ENCODE peak calls at places on chromosomes 7 and 10, in eight cellular contexts. One of them, this sample, is unnamed.

GRCh38 chr7:20283997-20284396 is 46.7 kb upstream of the ITGB8 start:
- DNase-seq in astrocyte: no peak
- DNase-seq in DND-41: no peak
- DNase-seq in ovary: no peak
- DNase-seq in tibial artery: no peak
- DNase-seq in body of pancreas: no peak
- DNase-seq in Panc1: no peak
- DNase-seq in IMR-90: no peak
- DNase-seq in this sample: no peak

GRCh38 chr7:149245244-149245643 is 5.8 kb downstream of the ZNF212 start:
- DNase-seq in astrocyte: no peak
- DNase-seq in DND-41: no peak
- DNase-seq in ovary: no peak
- DNase-seq in tibial artery: no peak
- DNase-seq in body of pancreas: no peak
- DNase-seq in Panc1: no peak
- DNase-seq in IMR-90: peak; percentile 62
- DNase-seq in this sample: no peak

GRCh38 chr10:93026072-93026471 is 34.5 kb upstream of the CYP26C1 start:
- DNase-seq in astrocyte: no peak
- DNase-seq in DND-41: no peak
- DNase-seq in ovary: no peak
- DNase-seq in tibial artery: no peak
- DNase-seq in body of pancreas: no peak
- DNase-seq in Panc1: no peak
- DNase-seq in IMR-90: peak; percentile 22
- DNase-seq in this sample: no peak

GRCh38 chr7:150317748-150318444 is 5.3 kb upstream of the LRRC61 start:
- DNase-seq in astrocyte: peak; percentile 98
- DNase-seq in DND-41: no peak
- DNase-seq in ovary: no peak
- DNase-seq in tibial artery: no peak
- DNase-seq in body of pancreas: no peak
- DNase-seq in Panc1: no peak
- DNase-seq in IMR-90: peak; percentile 63
- DNase-seq in this sample: peak; percentile 25

GRCh38 chr7:44220046-44220720 is 19.4 kb downstream of the YKT6 start:
- DNase-seq in astrocyte: no peak
- DNase-seq in DND-41: no peak
- DNase-seq in ovary: peak; percentile 5
- DNase-seq in tibial artery: no peak
- DNase-seq in body of pancreas: peak; percentile 4
- DNase-seq in Panc1: no peak
- DNase-seq in IMR-90: no peak
- DNase-seq in this sample: no peak

GRCh38 chr10:72126184-72126871 is 38.0 kb upstream of the SPOCK2 start:
- DNase-seq in astrocyte: peak; percentile 36
- DNase-seq in DND-41: no peak
- DNase-seq in ovary: no peak
- DNase-seq in tibial artery: no peak
- DNase-seq in body of pancreas: no peak
- DNase-seq in Panc1: no peak
- DNase-seq in IMR-90: peak; percentile 75
- DNase-seq in this sample: no peak

GRCh38 chr7:151429555-151430331 is 10.2 kb downstream of the CRYGN start:
- DNase-seq in astrocyte: no peak
- DNase-seq in DND-41: peak; percentile 89
- DNase-seq in ovary: no peak
- DNase-seq in tibial artery: no peak
- DNase-seq in body of pancreas: peak; percentile 62
- DNase-seq in Panc1: no peak
- DNase-seq in IMR-90: peak; percentile 7
- DNase-seq in this sample: no peak

GRCh38 chr7:100957832-100958421 is 8.6 kb downstream of the MUC3A start:
- DNase-seq in astrocyte: peak; percentile 23
- DNase-seq in DND-41: no peak
- DNase-seq in ovary: no peak
- DNase-seq in tibial artery: no peak
- DNase-seq in body of pancreas: no peak
- DNase-seq in Panc1: peak; percentile 32
- DNase-seq in IMR-90: peak; percentile 33
- DNase-seq in this sample: no peak

GRCh38 chr7:44959433-44959951 is 19.3 kb downstream of the MYO1G start:
- DNase-seq in astrocyte: no peak
- DNase-seq in DND-41: no peak
- DNase-seq in ovary: no peak
- DNase-seq in tibial artery: no peak
- DNase-seq in body of pancreas: no peak
- DNase-seq in Panc1: no peak
- DNase-seq in IMR-90: peak; percentile 40
- DNase-seq in this sample: no peak

GRCh38 chr10:77636967-77637473 is 588 bp downstream of the KCNMA1 start:
- DNase-seq in astrocyte: no peak
- DNase-seq in DND-41: no peak
- DNase-seq in ovary: no peak
- DNase-seq in tibial artery: no peak
- DNase-seq in body of pancreas: no peak
- DNase-seq in Panc1: no peak
- DNase-seq in IMR-90: no peak
- DNase-seq in this sample: no peak

GRCh38 chr10:120949511-120950102 is 98.4 kb downstream of the WDR11 start:
- DNase-seq in astrocyte: no peak
- DNase-seq in DND-41: no peak
- DNase-seq in ovary: no peak
- DNase-seq in tibial artery: no peak
- DNase-seq in body of pancreas: no peak
- DNase-seq in Panc1: no peak
- DNase-seq in IMR-90: no peak
- DNase-seq in this sample: no peak

GRCh38 chr7:116802784-116803183 is 59.6 kb upstream of the CAPZA2 start:
- DNase-seq in astrocyte: peak; percentile 66
- DNase-seq in DND-41: peak; percentile 23
- DNase-seq in ovary: no peak
- DNase-seq in tibial artery: no peak
- DNase-seq in body of pancreas: peak; percentile 62
- DNase-seq in Panc1: peak; percentile 51
- DNase-seq in IMR-90: peak; percentile 80
- DNase-seq in this sample: peak; percentile 55

GRCh38 chr10:63114031-63114814 is 18.9 kb upstream of the NRBF2 start:
- DNase-seq in astrocyte: peak; percentile 84
- DNase-seq in DND-41: no peak
- DNase-seq in ovary: peak; percentile 61
- DNase-seq in tibial artery: peak; percentile 81
- DNase-seq in body of pancreas: peak; percentile 61
- DNase-seq in Panc1: no peak
- DNase-seq in IMR-90: peak; percentile 88
- DNase-seq in this sample: peak; percentile 70

GRCh38 chr7:92645531-92646061 is 55.4 kb upstream of the FAM133B start:
- DNase-seq in astrocyte: peak; percentile 46
- DNase-seq in DND-41: peak; percentile 67
- DNase-seq in ovary: no peak
- DNase-seq in tibial artery: peak; percentile 21
- DNase-seq in body of pancreas: no peak
- DNase-seq in Panc1: no peak
- DNase-seq in IMR-90: peak; percentile 15
- DNase-seq in this sample: no peak

GRCh38 chr10:123995082-123995460 is 98.3 kb downstream of the CHST15 start:
- DNase-seq in astrocyte: no peak
- DNase-seq in DND-41: no peak
- DNase-seq in ovary: peak; percentile 58
- DNase-seq in tibial artery: no peak
- DNase-seq in body of pancreas: no peak
- DNase-seq in Panc1: peak; percentile 30
- DNase-seq in IMR-90: peak; percentile 2
- DNase-seq in this sample: peak; percentile 22

GRCh38 chr10:89115876-89116627 is 91.1 kb downstream of the CH25H start:
- DNase-seq in astrocyte: peak; percentile 69
- DNase-seq in DND-41: no peak
- DNase-seq in ovary: no peak
- DNase-seq in tibial artery: no peak
- DNase-seq in body of pancreas: no peak
- DNase-seq in Panc1: no peak
- DNase-seq in IMR-90: peak; percentile 58
- DNase-seq in this sample: no peak

GRCh38 chr7:55081854-55082603 is 63.2 kb downstream of the EGFR start:
- DNase-seq in astrocyte: no peak
- DNase-seq in DND-41: no peak
- DNase-seq in ovary: no peak
- DNase-seq in tibial artery: peak; percentile 59
- DNase-seq in body of pancreas: no peak
- DNase-seq in Panc1: no peak
- DNase-seq in IMR-90: peak; percentile 21
- DNase-seq in this sample: no peak

GRCh38 chr10:125024496-125025234 is 82.7 kb downstream of the ZRANB1 start:
- DNase-seq in astrocyte: no peak
- DNase-seq in DND-41: no peak
- DNase-seq in ovary: no peak
- DNase-seq in tibial artery: no peak
- DNase-seq in body of pancreas: no peak
- DNase-seq in Panc1: no peak
- DNase-seq in IMR-90: no peak
- DNase-seq in this sample: no peak

GRCh38 chr10:110447886-110448285 is 49.8 kb upstream of the DUSP5 start:
- DNase-seq in astrocyte: no peak
- DNase-seq in DND-41: no peak
- DNase-seq in ovary: no peak
- DNase-seq in tibial artery: no peak
- DNase-seq in body of pancreas: no peak
- DNase-seq in Panc1: no peak
- DNase-seq in IMR-90: no peak
- DNase-seq in this sample: no peak

GRCh38 chr10:115029452-115030375 is 63.5 kb upstream of the ATRNL1 start:
- DNase-seq in astrocyte: no peak
- DNase-seq in DND-41: no peak
- DNase-seq in ovary: no peak
- DNase-seq in tibial artery: no peak
- DNase-seq in body of pancreas: peak; percentile 38
- DNase-seq in Panc1: no peak
- DNase-seq in IMR-90: no peak
- DNase-seq in this sample: no peak

GRCh38 chr7:133873631-133874030 is 253.5 kb upstream of the LRGUK start:
- DNase-seq in astrocyte: peak; percentile 5
- DNase-seq in DND-41: no peak
- DNase-seq in ovary: no peak
- DNase-seq in tibial artery: no peak
- DNase-seq in body of pancreas: no peak
- DNase-seq in Panc1: no peak
- DNase-seq in IMR-90: peak; percentile 34
- DNase-seq in this sample: no peak

GRCh38 chr7:51263631-51264484 is 52.8 kb downstream of the COBL start:
- DNase-seq in astrocyte: no peak
- DNase-seq in DND-41: no peak
- DNase-seq in ovary: no peak
- DNase-seq in tibial artery: no peak
- DNase-seq in body of pancreas: peak; percentile 90
- DNase-seq in Panc1: no peak
- DNase-seq in IMR-90: no peak
- DNase-seq in this sample: no peak

DNA sequence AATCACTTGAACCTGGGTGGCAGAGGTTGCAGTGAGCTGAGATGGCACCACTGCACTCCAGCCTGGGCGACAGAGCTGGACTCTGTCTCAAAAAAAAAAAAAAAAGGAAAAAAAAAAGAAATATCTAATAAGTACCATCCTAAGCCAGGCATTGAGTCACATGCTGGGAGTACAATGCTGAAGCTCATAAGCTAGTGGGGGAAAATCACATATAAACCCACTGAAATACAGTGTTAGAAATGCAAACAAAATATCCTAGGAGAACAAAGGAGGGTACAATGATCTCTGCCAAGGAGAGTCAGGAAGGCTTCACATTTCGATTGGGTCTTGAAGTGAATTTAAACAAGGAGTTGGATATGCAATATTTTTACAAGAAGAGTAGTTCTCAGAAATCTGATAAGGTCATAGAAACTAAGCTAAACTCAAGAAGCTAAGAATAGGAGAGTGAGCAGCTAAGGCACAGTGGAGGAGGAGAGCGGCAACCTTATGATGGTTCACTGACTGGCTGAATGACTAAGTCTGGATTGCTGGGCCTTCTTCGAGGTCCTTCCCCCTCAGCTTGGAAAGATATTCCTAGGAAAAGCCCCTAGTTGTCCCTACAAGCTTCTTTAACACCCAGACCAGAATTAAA is 115.5 kb downstream of the PHTF2 start:
- DNase-seq in astrocyte: peak; percentile 15
- DNase-seq in DND-41: no peak
- DNase-seq in ovary: no peak
- DNase-seq in tibial artery: no peak
- DNase-seq in body of pancreas: no peak
- DNase-seq in Panc1: no peak
- DNase-seq in IMR-90: peak; percentile 66
- DNase-seq in this sample: no peak
- H3K4me3 ChIP-seq in astrocyte: no peak overlapping the region
- H3K4me3 ChIP-seq in DND-41: no peak overlapping the region
- H3K4me3 ChIP-seq in ovary: no peak overlapping the region
- H3K4me3 ChIP-seq in tibial artery: no peak overlapping the region
- H3K4me3 ChIP-seq in body of pancreas: no peak overlapping the region
- H3K4me3 ChIP-seq in Panc1: no peak overlapping the region
- H3K4me3 ChIP-seq in IMR-90: no peak overlapping the region
- H3K4me3 ChIP-seq in this sample: no peak overlapping the region

GRCh38 chr10:98173258-98173657 is 38.8 kb downstream of the R3HCC1L start:
- DNase-seq in astrocyte: no peak
- DNase-seq in DND-41: no peak
- DNase-seq in ovary: no peak
- DNase-seq in tibial artery: no peak
- DNase-seq in body of pancreas: no peak
- DNase-seq in Panc1: no peak
- DNase-seq in IMR-90: no peak
- DNase-seq in this sample: no peak
- H3K36me3 ChIP-seq in astrocyte: no peaks in the 10 kb centered on the region
- H3K36me3 ChIP-seq in DND-41: peaks cover 42% of the 10 kb centered on the region
- H3K36me3 ChIP-seq in ovary: no peaks in the 10 kb centered on the region
- H3K36me3 ChIP-seq in tibial artery: no peaks in the 10 kb centered on the region
- H3K36me3 ChIP-seq in body of pancreas: no peaks in the 10 kb centered on the region
- H3K36me3 ChIP-seq in Panc1: peaks cover 7% of the 10 kb centered on the region
- H3K36me3 ChIP-seq in IMR-90: peaks cover 5% of the 10 kb centered on the region
- H3K36me3 ChIP-seq in this sample: peaks cover 1% of the 10 kb centered on the region

GRCh38 chr7:22853674-22854157 is 31.1 kb upstream of the TOMM7 start:
- DNase-seq in astrocyte: no peak
- DNase-seq in DND-41: peak; percentile 74
- DNase-seq in ovary: no peak
- DNase-seq in tibial artery: peak; percentile 44
- DNase-seq in body of pancreas: no peak
- DNase-seq in Panc1: no peak
- DNase-seq in IMR-90: no peak
- DNase-seq in this sample: no peak
- TF ChIP-seq CTCF in astrocyte: no peak
- TF ChIP-seq CTCF in DND-41: peak; percentile 47
- TF ChIP-seq CTCF in ovary: no peak
- TF ChIP-seq CTCF in tibial artery: no peak
- TF ChIP-seq CTCF in body of pancreas: no peak
- TF ChIP-seq CTCF in Panc1: peak; percentile 100
- TF ChIP-seq CTCF in IMR-90: peak; percentile 54
- TF ChIP-seq CTCF in this sample: peak; percentile 33

DNA sequence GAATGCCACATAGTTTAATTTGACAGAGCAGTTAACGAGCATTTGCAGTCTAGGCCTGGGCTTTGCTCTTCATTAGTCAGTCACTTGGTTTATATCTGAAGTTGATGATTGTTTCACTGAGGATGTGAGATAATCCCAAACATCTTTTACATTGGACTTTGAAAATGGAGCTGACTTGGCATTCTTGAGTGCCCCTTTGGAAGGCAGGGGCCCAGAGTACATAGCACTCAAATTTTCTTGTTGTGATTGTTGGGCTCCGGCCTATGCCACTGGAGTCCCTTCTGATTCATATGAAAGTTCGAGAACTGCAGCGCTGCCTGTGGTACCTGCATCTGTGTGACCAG is 21.9 kb downstream of the DNAJB6 start:
- DNase-seq in astrocyte: no peak
- DNase-seq in DND-41: no peak
- DNase-seq in ovary: no peak
- DNase-seq in tibial artery: no peak
- DNase-seq in body of pancreas: no peak
- DNase-seq in Panc1: no peak
- DNase-seq in IMR-90: no peak
- DNase-seq in this sample: no peak
- H3K4me3 ChIP-seq in astrocyte: no peak overlapping the region
- H3K4me3 ChIP-seq in DND-41: no peak overlapping the region
- H3K4me3 ChIP-seq in ovary: no peak overlapping the region
- H3K4me3 ChIP-seq in tibial artery: no peak overlapping the region
- H3K4me3 ChIP-seq in body of pancreas: no peak overlapping the region
- H3K4me3 ChIP-seq in Panc1: no peak overlapping the region
- H3K4me3 ChIP-seq in IMR-90: no peak overlapping the region
- H3K4me3 ChIP-seq in this sample: no peak overlapping the region

This sample was measured in BJ.